ENCODE peak calls at places on chromosome 19, in nine cellular contexts. W is occipital lobe; U is stimulated activated CD4-positive, alpha-beta T cell treated with anti-CD3 and anti-CD28 coated beads, TNF-alpha, amount 100 ng/mL, for 48 hours; F is stimulated activated CD8-positive, alpha-beta memory T cell treated with anti-CD3 and anti-CD28 coated beads, Interleukin-4, amount 100 ng/mL, for 1 hour; H is CD8-positive, alpha-beta memory T cell; J is Daoy; Y is NCI-H446; R is psoas muscle; A is RCC 7860. G is an unnamed sample.

GRCh38 chr19:17391371-17392151 is 2.4 kb downstream of the CCDC194 start:
- DNase-seq in H (no peak), Y (no peak), U (no peak), A (no peak), R (no peak), F (no peak), J (no peak), W (no peak), G (no peak)

GRCh38 chr19:33690461-33691427 is 69.0 kb downstream of the CHST8 start:
- DNase-seq in J (peak), F (no peak), W (no peak), H (no peak), R (no peak), Y (no peak), A (no peak), U (no peak), G (no peak)

GRCh38 chr19:50357178-50358100 is 8.0 kb downstream of the NAPSA start:
- DNase-seq in F (peak), R (peak), Y (peak), H (peak), W (peak), A (no peak), J (peak), U (peak), G (peak)

GRCh38 chr19:50432658-50433057 is at the start of gene MYBPC2:
- DNase-seq in J (no peak), R (no peak), Y (no peak), F (no peak), H (no peak), U (no peak), W (no peak), A (no peak), G (no peak)

GRCh38 chr19:1027953-1028902 is 1.8 kb downstream of the CNN2 start:
- DNase-seq in F (no peak), W (no peak), Y (no peak), A (peak), R (peak), U (no peak), H (peak), J (peak), G (no peak)

GRCh38 chr19:44684892-44685847 is 13.8 kb upstream of the CEACAM16 start:
- DNase-seq in W (no peak), A (peak), F (no peak), H (no peak), Y (no peak), U (no peak), J (peak), R (no peak), G (no peak)

GRCh38 chr19:14550201-14550754 is 20.9 kb downstream of the TECR start:
- DNase-seq in A (peak), H (no peak), Y (no peak), J (no peak), W (no peak), R (no peak), F (no peak), U (no peak), G (no peak)

GRCh38 chr19:47407417-47407774 is 11.9 kb downstream of the MEIS3 start:
- DNase-seq in W (no peak), U (no peak), Y (no peak), A (no peak), F (no peak), J (no peak), R (no peak), H (no peak), G (no peak)

GRCh38 chr19:18422530-18423191 is 3.5 kb downstream of the SSBP4 start:
- DNase-seq in R (no peak), H (peak), F (no peak), W (no peak), A (no peak), J (no peak), U (no peak), Y (no peak), G (no peak)

GRCh38 chr19:47264629-47265028 is 8.3 kb downstream of the CCDC9 start:
- DNase-seq in F (no peak), A (no peak), W (no peak), U (no peak), H (no peak), R (no peak), J (no peak), Y (no peak), G (no peak)

GRCh38 chr19:8641908-8642547 is 11.6 kb downstream of the NFILZ start:
- DNase-seq in W (no peak), A (peak), H (peak), R (no peak), J (peak), Y (no peak), F (no peak), U (no peak), G (no peak)

GRCh38 chr19:14509382-14509781 is 8.8 kb downstream of the DNAJB1 start:
- DNase-seq in R (no peak), F (no peak), U (no peak), W (no peak), J (no peak), A (no peak), Y (no peak), H (no peak), G (no peak)

G was measured in head of caudate nucleus.